ENCODE peak calls at places on chromosomes 12 and 14, in eight cellular contexts. Y is heart right ventricle, H is upper lobe of right lung, M is PC-9, E is HFF-Myc, I is hepatocyte, F is pancreas, O is fibroblast of the aortic adventitia. N is an unnamed sample.

GRCh38 chr12:9064201-9064814 is 51.4 kb downstream of the A2M start:
- DNase-seq in Y (peak; percentile 61), H (peak; percentile 83), M (peak; percentile 75), E (no peak), I (peak; percentile 90), F (peak; percentile 77), O (peak; percentile 31), N (peak; percentile 5)

GRCh38 chr12:43362910-43363694 is 188.9 kb downstream of the ADAMTS20 start:
- DNase-seq in Y (no peak), H (no peak), M (no peak), E (no peak), I (no peak), F (no peak), O (no peak), N (no peak)

GRCh38 chr14:22549981-22550670 is 38.9 kb downstream of the DAD1 start:
- DNase-seq in Y (no peak), H (no peak), M (no peak), E (peak; percentile 55), I (no peak), F (no peak), O (peak; percentile 35), N (no peak)

GRCh38 chr14:84857571-84857970 is 672.4 kb upstream of the FLRT2 start:
- DNase-seq in Y (no peak), H (no peak), M (no peak), E (no peak), I (no peak), F (no peak), O (no peak), N (no peak)

GRCh38 chr12:27852742-27853141 is 72.7 kb upstream of the MANSC4 start:
- DNase-seq in Y (no peak), H (no peak), M (no peak), E (no peak), I (no peak), F (no peak), O (no peak), N (no peak)

GRCh38 chr14:57375156-57375555 is 15.2 kb upstream of the NAA30 start:
- DNase-seq in Y (no peak), H (no peak), M (no peak), E (no peak), I (no peak), F (no peak), O (no peak), N (no peak)

GRCh38 chr14:67735361-67735921 is 33.8 kb downstream of the RDH12 start:
- DNase-seq in Y (no peak), H (no peak), M (no peak), E (no peak), I (no peak), F (peak; percentile 33), O (no peak), N (no peak)

GRCh38 chr12:73517859-73518258 is 1019.8 kb upstream of the ATXN7L3B start:
- DNase-seq in Y (no peak), H (no peak), M (no peak), E (no peak), I (no peak), F (no peak), O (no peak), N (no peak)

GRCh38 chr14:104977008-104977680 is 1.0 kb downstream of the AHNAK2 start:
- DNase-seq in Y (no peak), H (peak; percentile 65), M (no peak), E (no peak), I (peak; percentile 6), F (no peak), O (no peak), N (no peak)

GRCh38 chr14:104894331-104895206 is 29.5 kb downstream of the CEP170B start:
- DNase-seq in Y (peak; percentile 19), H (peak; percentile 66), M (no peak), E (no peak), I (peak; percentile 4), F (peak; percentile 52), O (no peak), N (no peak)

GRCh38 chr14:23544511-23545447 is 6.8 kb downstream of the ZFHX2 start:
- DNase-seq in Y (peak; percentile 62), H (no peak), M (no peak), E (no peak), I (no peak), F (no peak), O (no peak), N (no peak)

GRCh38 chr12:89390802-89391673 is 38.7 kb upstream of the DUSP6 start:
- DNase-seq in Y (no peak), H (no peak), M (no peak), E (no peak), I (peak; percentile 40), F (no peak), O (peak; percentile 75), N (peak; percentile 73)

GRCh38 chr14:72512925-72513324 is 381.0 kb downstream of the DPF3 start:
- DNase-seq in Y (no peak), H (no peak), M (no peak), E (no peak), I (no peak), F (no peak), O (no peak), N (no peak)

GRCh38 chr12:5135126-5135525 is 91.4 kb downstream of the KCNA5 start:
- DNase-seq in Y (no peak), H (no peak), M (no peak), E (no peak), I (no peak), F (no peak), O (no peak), N (no peak)

GRCh38 chr12:49055978-49056754 is 4.4 kb downstream of the KMT2D start:
- DNase-seq in Y (no peak), H (peak; percentile 66), M (no peak), E (peak; percentile 48), I (peak; percentile 68), F (no peak), O (peak; percentile 74), N (peak; percentile 21)

GRCh38 chr14:24129410-24129998 is 955 bp upstream of the FITM1 start:
- DNase-seq in Y (no peak), H (no peak), M (no peak), E (no peak), I (no peak), F (no peak), O (no peak), N (no peak)

GRCh38 chr12:102095677-102096263 is 24.1 kb downstream of the NUP37 start:
- DNase-seq in Y (no peak), H (no peak), M (no peak), E (no peak), I (peak; percentile 44), F (no peak), O (peak; percentile 57), N (no peak)

GRCh38 chr12:102093319-102093718 is 26.6 kb downstream of the NUP37 start:
- DNase-seq in Y (no peak), H (no peak), M (no peak), E (no peak), I (no peak), F (no peak), O (peak; percentile 54), N (no peak)

GRCh38 chr12:102096855-102097254 is 23.1 kb downstream of the NUP37 start:
- DNase-seq in Y (no peak), H (no peak), M (no peak), E (no peak), I (no peak), F (no peak), O (no peak), N (no peak)
- TF ChIP-seq CTCF in Y (no peak), H (no peak), M (no peak), E (no peak), I (no peak), F (no peak), O (no peak), N (no peak)

DNA sequence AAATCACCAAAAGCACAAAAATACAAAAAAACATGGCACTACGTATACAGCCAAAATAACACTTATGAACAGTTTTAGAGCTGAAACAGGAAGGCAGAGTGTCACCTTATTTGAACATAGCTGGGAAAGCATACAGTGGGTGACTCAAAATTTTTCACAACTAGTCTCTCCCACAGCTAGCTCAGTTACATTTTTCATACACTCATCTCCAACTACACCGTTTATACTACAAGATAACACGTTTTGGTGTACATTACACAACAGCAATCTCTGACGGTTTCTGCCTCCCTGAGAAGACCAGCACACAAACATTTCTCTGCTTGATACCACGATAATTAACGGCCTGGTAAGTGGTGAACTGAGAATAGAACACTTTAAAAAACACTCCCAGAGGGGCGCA is 2.8 kb downstream of the RAD52 start:
- DNase-seq in Y (no peak), H (no peak), M (no peak), E (no peak), I (no peak), F (no peak), O (peak; percentile 19), N (no peak)
- H3K4me3 ChIP-seq in Y (no peak overlapping the region), H (no peak overlapping the region), M (no peak overlapping the region), E (no peak overlapping the region), I (no peak overlapping the region), F (no peak overlapping the region), O (no peak overlapping the region), N (no peak overlapping the region)

DNA sequence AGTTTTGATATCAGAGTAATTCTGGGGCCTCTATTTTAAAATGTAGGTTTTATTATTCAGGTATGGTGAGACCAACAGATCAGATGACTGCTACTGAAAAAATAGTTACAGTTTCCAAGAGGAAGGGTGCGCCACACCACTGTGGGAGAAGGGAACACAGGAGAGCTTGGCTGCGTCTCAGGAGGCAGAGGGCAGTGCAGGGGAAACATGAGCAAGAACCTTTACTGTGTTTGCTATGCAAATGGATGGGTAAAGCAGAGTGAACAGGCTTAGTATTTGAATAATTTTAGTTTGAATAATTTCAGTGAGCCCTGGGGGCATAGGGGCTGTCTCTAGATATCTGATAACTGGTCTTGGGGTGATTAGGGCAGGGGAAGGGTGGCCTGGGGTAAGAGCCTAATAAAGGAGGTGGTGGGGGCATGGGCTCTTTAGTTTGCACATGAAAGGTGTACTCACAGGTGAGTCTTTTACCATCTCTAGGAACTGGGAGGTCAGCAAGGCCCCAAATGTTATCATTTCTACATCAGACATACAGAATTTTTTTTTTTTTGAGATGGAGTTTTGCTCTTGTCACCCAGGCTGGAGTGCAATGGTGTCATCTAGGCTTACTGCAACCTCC is 196.8 kb upstream of the NEDD1 start:
- DNase-seq in Y (no peak), H (no peak), M (no peak), E (no peak), I (peak; percentile 25), F (no peak), O (no peak), N (no peak)
- TF ChIP-seq CTCF in Y (no peak), H (no peak), M (no peak), E (no peak), I (peak; percentile 12), F (no peak), O (no peak), N (no peak)

GRCh38 chr14:74083161-74083560 is 1.1 kb downstream of the ALDH6A1 start:
- DNase-seq in Y (no peak), H (no peak), M (no peak), E (no peak), I (peak; percentile 26), F (no peak), O (no peak), N (no peak)

GRCh38 chr14:74084277-74085046 is at the start of the genes ALDH6A1 and LIN52:
- DNase-seq in Y (peak; percentile 93), H (peak; percentile 99), M (peak; percentile 100), E (peak; percentile 100), I (peak; percentile 100), F (peak; percentile 100), O (peak; percentile 100), N (peak; percentile 100)

GRCh38 chr14:74083784-74084276 is 423 bp downstream of the ALDH6A1 start:
- DNase-seq in Y (no peak), H (no peak), M (no peak), E (no peak), I (peak; percentile 50), F (no peak), O (no peak), N (no peak)

GRCh38 chr14:74085047-74085637 is 386 bp downstream of the LIN52 start:
- DNase-seq in Y (no peak), H (no peak), M (no peak), E (no peak), I (peak; percentile 36), F (no peak), O (no peak), N (no peak)

GRCh38 chr14:74085828-74086227 is 1.1 kb downstream of the LIN52 start:
- DNase-seq in Y (no peak), H (no peak), M (no peak), E (no peak), I (peak; percentile 11), F (no peak), O (no peak), N (no peak)
- H3K4me3 ChIP-seq in Y (peak overlapping the region; percentile 85), H (peak overlapping the region; percentile 73), M (peak overlapping the region; percentile 77), E (peak overlapping the region; percentile 85), I (peak overlapping the region; percentile 32), F (no peak overlapping the region), O (peak overlapping the region; percentile 93), N (peak overlapping the region; percentile 83)

N was measured in AG09309.